ENCODE peak calls at places on chromosomes 6 and 20, in six cellular contexts. One of them, this sample, is unnamed. For H3K27me3, the result is how much of the 10 kb centered on the place peaks cover.

GRCh38 chr6:152993431-152993830 is 9.1 kb downstream of the MTRF1L start:
- DNase-seq in Karpas-422: no peak
- DNase-seq in fibroblast of lung: no peak
- DNase-seq in effector memory CD4-positive, alpha-beta T cell: no peak
- DNase-seq in bronchial epithelial cell: no peak
- DNase-seq in cardiac muscle cell: no peak
- DNase-seq in this sample: no peak

GRCh38 chr20:41359541-41360011 is 7.0 kb downstream of the EMILIN3 start:
- DNase-seq in Karpas-422: no peak
- DNase-seq in fibroblast of lung: no peak
- DNase-seq in effector memory CD4-positive, alpha-beta T cell: no peak
- DNase-seq in bronchial epithelial cell: no peak
- DNase-seq in cardiac muscle cell: no peak
- DNase-seq in this sample: peak

GRCh38 chr6:30816791-30817739 is 67.3 kb upstream of the DDR1 start:
- DNase-seq in Karpas-422: no peak
- DNase-seq in fibroblast of lung: no peak
- DNase-seq in effector memory CD4-positive, alpha-beta T cell: no peak
- DNase-seq in bronchial epithelial cell: no peak
- DNase-seq in cardiac muscle cell: no peak
- DNase-seq in this sample: no peak

GRCh38 chr6:42454428-42454791 is 2.7 kb upstream of the TRERF1 start:
- DNase-seq in Karpas-422: no peak
- DNase-seq in fibroblast of lung: no peak
- DNase-seq in effector memory CD4-positive, alpha-beta T cell: no peak
- DNase-seq in bronchial epithelial cell: no peak
- DNase-seq in cardiac muscle cell: peak
- DNase-seq in this sample: peak

GRCh38 chr20:23639490-23639958 is 1.8 kb upstream of the CST3 start:
- DNase-seq in Karpas-422: no peak
- DNase-seq in fibroblast of lung: no peak
- DNase-seq in effector memory CD4-positive, alpha-beta T cell: no peak
- DNase-seq in bronchial epithelial cell: no peak
- DNase-seq in cardiac muscle cell: no peak
- DNase-seq in this sample: no peak

GRCh38 chr20:12090920-12091319 is 173.2 kb downstream of the BTBD3 start:
- DNase-seq in Karpas-422: no peak
- DNase-seq in fibroblast of lung: no peak
- DNase-seq in effector memory CD4-positive, alpha-beta T cell: no peak
- DNase-seq in bronchial epithelial cell: peak
- DNase-seq in cardiac muscle cell: no peak
- DNase-seq in this sample: no peak

GRCh38 chr6:109263873-109264700 is 118.2 kb downstream of the CD164 start:
- DNase-seq in Karpas-422: no peak
- DNase-seq in fibroblast of lung: no peak
- DNase-seq in effector memory CD4-positive, alpha-beta T cell: no peak
- DNase-seq in bronchial epithelial cell: no peak
- DNase-seq in cardiac muscle cell: no peak
- DNase-seq in this sample: no peak

GRCh38 chr20:25574411-25574810 is 10.9 kb downstream of the NINL start:
- DNase-seq in Karpas-422: peak
- DNase-seq in fibroblast of lung: peak
- DNase-seq in effector memory CD4-positive, alpha-beta T cell: no peak
- DNase-seq in bronchial epithelial cell: no peak
- DNase-seq in cardiac muscle cell: no peak
- DNase-seq in this sample: peak

GRCh38 chr6:12923644-12924235 is 207.2 kb downstream of the PHACTR1 start:
- DNase-seq in Karpas-422: no peak
- DNase-seq in fibroblast of lung: no peak
- DNase-seq in effector memory CD4-positive, alpha-beta T cell: no peak
- DNase-seq in bronchial epithelial cell: peak
- DNase-seq in cardiac muscle cell: no peak
- DNase-seq in this sample: no peak

GRCh38 chr6:99613705-99614429 is 7.2 kb downstream of the PRDM13 start:
- DNase-seq in Karpas-422: no peak
- DNase-seq in fibroblast of lung: no peak
- DNase-seq in effector memory CD4-positive, alpha-beta T cell: no peak
- DNase-seq in bronchial epithelial cell: no peak
- DNase-seq in cardiac muscle cell: peak
- DNase-seq in this sample: peak

GRCh38 chr20:51750037-51750769 is 18.0 kb downstream of the ATP9A start:
- DNase-seq in Karpas-422: no peak
- DNase-seq in fibroblast of lung: peak
- DNase-seq in effector memory CD4-positive, alpha-beta T cell: no peak
- DNase-seq in bronchial epithelial cell: peak
- DNase-seq in cardiac muscle cell: no peak
- DNase-seq in this sample: no peak

GRCh38 chr6:143614270-143614669 is 63.5 kb upstream of the PHACTR2 start:
- DNase-seq in Karpas-422: no peak
- DNase-seq in fibroblast of lung: no peak
- DNase-seq in effector memory CD4-positive, alpha-beta T cell: no peak
- DNase-seq in bronchial epithelial cell: no peak
- DNase-seq in cardiac muscle cell: no peak
- DNase-seq in this sample: no peak

GRCh38 chr6:53359088-53359842 is 10.5 kb upstream of the ELOVL5 start:
- DNase-seq in Karpas-422: peak
- DNase-seq in fibroblast of lung: peak
- DNase-seq in effector memory CD4-positive, alpha-beta T cell: peak
- DNase-seq in bronchial epithelial cell: peak
- DNase-seq in cardiac muscle cell: peak
- DNase-seq in this sample: peak

GRCh38 chr6:29558439-29559079 is 973 bp downstream of the UBD start:
- DNase-seq in Karpas-422: no peak
- DNase-seq in fibroblast of lung: no peak
- DNase-seq in effector memory CD4-positive, alpha-beta T cell: no peak
- DNase-seq in bronchial epithelial cell: no peak
- DNase-seq in cardiac muscle cell: no peak
- DNase-seq in this sample: no peak

GRCh38 chr6:29554764-29555163 is 4.8 kb downstream of the UBD start:
- DNase-seq in Karpas-422: no peak
- DNase-seq in fibroblast of lung: no peak
- DNase-seq in effector memory CD4-positive, alpha-beta T cell: no peak
- DNase-seq in bronchial epithelial cell: no peak
- DNase-seq in cardiac muscle cell: no peak
- DNase-seq in this sample: no peak

GRCh38 chr6:29552512-29553051 is 7.0 kb downstream of the UBD start:
- DNase-seq in Karpas-422: peak
- DNase-seq in fibroblast of lung: peak
- DNase-seq in effector memory CD4-positive, alpha-beta T cell: no peak
- DNase-seq in bronchial epithelial cell: peak
- DNase-seq in cardiac muscle cell: peak
- DNase-seq in this sample: no peak

GRCh38 chr6:29557320-29557719 is 2.2 kb downstream of the UBD start:
- DNase-seq in Karpas-422: no peak
- DNase-seq in fibroblast of lung: no peak
- DNase-seq in effector memory CD4-positive, alpha-beta T cell: no peak
- DNase-seq in bronchial epithelial cell: no peak
- DNase-seq in cardiac muscle cell: no peak
- DNase-seq in this sample: no peak

DNA sequence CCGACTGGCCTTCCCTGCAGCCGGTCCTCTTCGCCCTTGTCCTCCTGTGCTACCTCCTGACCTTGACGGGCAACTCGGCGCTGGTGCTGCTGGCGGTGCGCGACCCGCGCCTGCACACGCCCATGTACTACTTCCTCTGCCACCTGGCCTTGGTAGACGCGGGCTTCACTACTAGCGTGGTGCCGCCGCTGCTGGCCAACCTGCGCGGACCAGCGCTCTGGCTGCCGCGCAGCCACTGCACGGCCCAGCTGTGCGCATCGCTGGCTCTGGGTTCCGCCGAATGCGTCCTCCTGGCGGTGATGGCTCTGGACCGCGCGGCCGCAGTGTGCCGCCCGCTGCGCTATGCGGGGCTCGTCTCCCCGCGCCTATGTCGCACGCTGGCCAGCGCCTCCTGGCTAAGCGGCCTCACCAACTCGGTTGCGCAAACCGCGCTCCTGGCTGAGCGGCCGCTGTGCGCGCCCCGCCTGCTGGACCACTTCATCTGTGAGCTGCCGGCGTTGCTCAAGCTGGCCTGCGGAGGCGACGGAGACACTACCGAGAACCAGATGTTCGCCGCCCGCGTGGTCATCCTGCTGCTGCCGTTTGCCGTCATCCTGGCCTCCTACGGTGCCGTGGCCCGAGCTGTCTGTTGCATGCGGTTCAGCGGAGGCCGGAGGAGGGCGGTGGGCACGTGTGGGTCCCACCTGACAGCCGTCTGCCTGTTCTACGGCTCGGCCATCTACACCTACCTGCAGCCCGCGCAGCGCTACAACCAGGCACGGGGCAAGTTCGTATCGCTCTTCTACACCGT is 6.1 kb downstream of the UBD start:
- DNase-seq in Karpas-422: no peak
- DNase-seq in fibroblast of lung: peak
- DNase-seq in effector memory CD4-positive, alpha-beta T cell: no peak
- DNase-seq in bronchial epithelial cell: peak
- DNase-seq in cardiac muscle cell: peak
- DNase-seq in this sample: no peak
- H3K27me3 ChIP-seq in Karpas-422: under half
- H3K27me3 ChIP-seq in fibroblast of lung: under half
- H3K27me3 ChIP-seq in effector memory CD4-positive, alpha-beta T cell: under half
- H3K27me3 ChIP-seq in bronchial epithelial cell: under half
- H3K27me3 ChIP-seq in cardiac muscle cell: half or more
- H3K27me3 ChIP-seq in this sample: half or more

DNA sequence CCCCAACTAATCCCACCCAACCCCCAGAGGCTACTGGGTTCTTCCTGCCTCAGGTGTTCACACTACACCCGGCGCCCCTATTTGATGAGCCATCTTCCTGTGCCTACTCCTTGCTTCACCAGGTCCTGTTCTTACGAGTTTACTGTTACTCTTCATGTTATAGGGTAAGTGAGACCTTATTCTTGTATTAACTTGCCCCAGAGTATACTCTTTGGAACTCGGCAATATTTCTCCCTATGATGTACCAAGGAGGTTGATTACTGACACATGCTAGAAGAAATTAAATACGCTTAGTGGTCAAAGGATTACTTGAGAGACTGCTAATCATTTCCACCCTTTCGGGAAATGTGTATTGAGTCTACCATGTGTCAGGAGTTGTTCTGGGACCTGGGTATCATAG is 8.9 kb downstream of the RING1 start:
- DNase-seq in Karpas-422: no peak
- DNase-seq in fibroblast of lung: no peak
- DNase-seq in effector memory CD4-positive, alpha-beta T cell: no peak
- DNase-seq in bronchial epithelial cell: peak
- DNase-seq in cardiac muscle cell: no peak
- DNase-seq in this sample: no peak
- H3K27me3 ChIP-seq in Karpas-422: under half
- H3K27me3 ChIP-seq in fibroblast of lung: under half
- H3K27me3 ChIP-seq in effector memory CD4-positive, alpha-beta T cell: under half
- H3K27me3 ChIP-seq in bronchial epithelial cell: under half
- H3K27me3 ChIP-seq in cardiac muscle cell: under half
- H3K27me3 ChIP-seq in this sample: under half

GRCh38 chr20:39076958-39077357 is 114.8 kb downstream of the DHX35 start:
- DNase-seq in Karpas-422: no peak
- DNase-seq in fibroblast of lung: no peak
- DNase-seq in effector memory CD4-positive, alpha-beta T cell: no peak
- DNase-seq in bronchial epithelial cell: no peak
- DNase-seq in cardiac muscle cell: no peak
- DNase-seq in this sample: no peak

GRCh38 chr20:39072653-39073052 is 110.5 kb downstream of the DHX35 start:
- DNase-seq in Karpas-422: no peak
- DNase-seq in fibroblast of lung: no peak
- DNase-seq in effector memory CD4-positive, alpha-beta T cell: no peak
- DNase-seq in bronchial epithelial cell: no peak
- DNase-seq in cardiac muscle cell: no peak
- DNase-seq in this sample: no peak

GRCh38 chr20:39072132-39072531 is 110.0 kb downstream of the DHX35 start:
- DNase-seq in Karpas-422: no peak
- DNase-seq in fibroblast of lung: no peak
- DNase-seq in effector memory CD4-positive, alpha-beta T cell: no peak
- DNase-seq in bronchial epithelial cell: no peak
- DNase-seq in cardiac muscle cell: no peak
- DNase-seq in this sample: no peak

GRCh38 chr20:39080326-39080725 is 118.2 kb downstream of the DHX35 start:
- DNase-seq in Karpas-422: no peak
- DNase-seq in fibroblast of lung: no peak
- DNase-seq in effector memory CD4-positive, alpha-beta T cell: no peak
- DNase-seq in bronchial epithelial cell: no peak
- DNase-seq in cardiac muscle cell: no peak
- DNase-seq in this sample: no peak

GRCh38 chr20:39075731-39076130 is 113.6 kb downstream of the DHX35 start:
- DNase-seq in Karpas-422: no peak
- DNase-seq in fibroblast of lung: no peak
- DNase-seq in effector memory CD4-positive, alpha-beta T cell: no peak
- DNase-seq in bronchial epithelial cell: no peak
- DNase-seq in cardiac muscle cell: no peak
- DNase-seq in this sample: no peak
- H3K27me3 ChIP-seq in Karpas-422: under half
- H3K27me3 ChIP-seq in fibroblast of lung: under half
- H3K27me3 ChIP-seq in effector memory CD4-positive, alpha-beta T cell: under half
- H3K27me3 ChIP-seq in bronchial epithelial cell: under half
- H3K27me3 ChIP-seq in cardiac muscle cell: under half
- H3K27me3 ChIP-seq in this sample: under half

GRCh38 chr6:37693079-37693478 is 4.6 kb downstream of the MDGA1 start:
- DNase-seq in Karpas-422: no peak
- DNase-seq in fibroblast of lung: no peak
- DNase-seq in effector memory CD4-positive, alpha-beta T cell: no peak
- DNase-seq in bronchial epithelial cell: no peak
- DNase-seq in cardiac muscle cell: no peak
- DNase-seq in this sample: no peak
- H3K27me3 ChIP-seq in Karpas-422: under half
- H3K27me3 ChIP-seq in fibroblast of lung: under half
- H3K27me3 ChIP-seq in effector memory CD4-positive, alpha-beta T cell: under half
- H3K27me3 ChIP-seq in bronchial epithelial cell: under half
- H3K27me3 ChIP-seq in cardiac muscle cell: half or more
- H3K27me3 ChIP-seq in this sample: under half

DNA sequence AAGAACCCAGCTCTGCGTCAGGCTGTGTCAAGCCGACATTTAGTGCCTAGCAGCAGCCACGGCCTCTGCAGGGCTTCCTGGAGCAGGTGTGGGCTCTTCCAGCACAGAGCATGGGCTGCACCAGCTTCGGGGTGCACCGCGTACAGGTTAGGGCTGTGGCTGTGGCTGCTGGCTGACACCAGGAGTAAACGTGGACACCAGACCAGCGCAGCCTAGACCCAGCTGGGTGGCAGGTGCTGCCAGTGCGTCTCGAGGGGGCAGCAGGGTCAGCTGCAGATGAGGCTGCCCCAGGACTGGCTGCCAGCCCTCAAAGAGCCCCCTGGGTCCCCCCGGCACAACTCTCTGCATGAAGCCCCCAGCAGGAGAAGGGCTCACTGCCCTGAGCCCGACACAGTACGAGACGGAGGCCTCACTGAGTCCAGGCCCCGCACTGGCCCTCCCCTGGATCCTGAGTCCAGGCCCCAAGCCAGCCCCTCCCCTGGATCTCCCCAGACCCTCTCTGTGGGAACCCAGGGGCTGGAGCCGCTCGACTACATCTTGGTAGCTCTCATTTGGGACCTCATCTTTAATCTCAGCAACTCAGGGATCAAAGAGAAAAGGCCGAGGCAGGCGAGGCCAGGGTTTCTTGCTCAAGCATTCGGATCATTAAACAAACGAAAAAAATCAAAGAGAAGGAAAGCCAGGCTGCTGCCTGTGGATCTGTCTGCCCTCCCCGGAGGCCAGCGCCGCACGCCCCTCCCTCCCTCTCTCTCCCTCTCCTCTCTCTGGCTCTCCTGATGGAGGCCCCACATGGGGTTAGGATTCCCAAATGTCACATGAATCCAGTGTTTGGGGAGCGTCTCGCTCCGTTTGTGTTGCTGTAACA is 6.9 kb upstream of the NKAIN4 start:
- DNase-seq in Karpas-422: no peak
- DNase-seq in fibroblast of lung: peak
- DNase-seq in effector memory CD4-positive, alpha-beta T cell: no peak
- DNase-seq in bronchial epithelial cell: no peak
- DNase-seq in cardiac muscle cell: peak
- DNase-seq in this sample: no peak
- H3K27me3 ChIP-seq in Karpas-422: under half
- H3K27me3 ChIP-seq in fibroblast of lung: under half
- H3K27me3 ChIP-seq in effector memory CD4-positive, alpha-beta T cell: under half
- H3K27me3 ChIP-seq in bronchial epithelial cell: under half
- H3K27me3 ChIP-seq in cardiac muscle cell: under half
- H3K27me3 ChIP-seq in this sample: under half